ENCODE peak calls at places on chromosomes 11 and 22, in four cellular contexts. K is upper lobe of right lung, B is right lobe of liver, Z is iPS DF 6.9. W is an unnamed sample.
A peak's percentile ranks its signal among the peaks of the same experiment; 100 is the strongest.

GRCh38 chr11:32531528-32531927 is 52.1 kb upstream of the EIF3M start:
- DNase-seq in K (no peak), B (no peak), Z (no peak), W (no peak)

GRCh38 chr11:96242971-96243647 is 99.9 kb downstream of the MAML2 start:
- DNase-seq in K (peak; percentile 96), B (peak; percentile 86), Z (peak; percentile 55), W (peak; percentile 96)

GRCh38 chr11:69300124-69301032 is 6.4 kb downstream of the MYEOV start:
- DNase-seq in K (peak; percentile 57), B (no peak), Z (no peak), W (no peak)

GRCh38 chr11:73795925-73796632 is 8.4 kb downstream of the MRPL48 start:
- DNase-seq in K (no peak), B (no peak), Z (no peak), W (no peak)

GRCh38 chr11:26949846-26950245 is 44.1 kb upstream of the FIBIN start:
- DNase-seq in K (no peak), B (no peak), Z (no peak), W (no peak)

GRCh38 chr11:46896719-46897406 is 21.5 kb downstream of the LRP4 start:
- DNase-seq in K (no peak), B (no peak), Z (no peak), W (no peak)

GRCh38 chr22:38757464-38757757 is 1.6 kb upstream of the SUN2 start:
- DNase-seq in K (no peak), B (no peak), Z (no peak), W (no peak)

GRCh38 chr11:120597250-120597649 is 85.7 kb downstream of the GRIK4 start:
- DNase-seq in K (peak; percentile 19), B (no peak), Z (no peak), W (peak; percentile 25)

GRCh38 chr11:69351460-69351859 is 57.5 kb downstream of the MYEOV start:
- DNase-seq in K (no peak), B (no peak), Z (no peak), W (no peak)

GRCh38 chr22:28282346-28282745 is 363.3 kb upstream of the PITPNB start:
- DNase-seq in K (no peak), B (no peak), Z (no peak), W (no peak)

GRCh38 chr11:10298342-10298741 is 4.3 kb upstream of the SBF2 start:
- DNase-seq in K (no peak), B (no peak), Z (no peak), W (no peak)

GRCh38 chr11:45209904-45210699 is 63.7 kb downstream of the PRDM11 start:
- DNase-seq in K (peak; percentile 82), B (peak; percentile 64), Z (no peak), W (no peak)

GRCh38 chr11:46223252-46223513 is 54.3 kb upstream of the CREB3L1 start:
- DNase-seq in K (no peak), B (no peak), Z (no peak), W (no peak)

GRCh38 chr11:8328848-8329330 is 65.2 kb upstream of the LMO1 start:
- DNase-seq in K (peak; percentile 86), B (peak; percentile 57), Z (peak; percentile 84), W (peak; percentile 88)

GRCh38 chr22:45497268-45497667 is 5.4 kb upstream of the FBLN1 start:
- DNase-seq in K (no peak), B (no peak), Z (no peak), W (no peak)

GRCh38 chr11:71456831-71457230 is 3.8 kb downstream of the NADSYN1 start:
- DNase-seq in K (no peak), B (no peak), Z (no peak), W (peak; percentile 19)

GRCh38 chr11:115194798-115195101 is 309.5 kb downstream of the CADM1 start:
- DNase-seq in K (no peak), B (no peak), Z (no peak), W (no peak)

GRCh38 chr11:117744471-117745280 is 52.3 kb downstream of the DSCAML1 start:
- DNase-seq in K (no peak), B (no peak), Z (no peak), W (no peak)

GRCh38 chr11:115222218-115222862 is 281.9 kb downstream of the CADM1 start:
- DNase-seq in K (no peak), B (no peak), Z (no peak), W (no peak)

GRCh38 chr22:21674611-21675010 is 8.8 kb downstream of the PPIL2 start:
- DNase-seq in K (no peak), B (no peak), Z (no peak), W (no peak)

GRCh38 chr22:43992331-43992821 is 31.7 kb upstream of the PARVB start:
- DNase-seq in K (peak; percentile 53), B (no peak), Z (no peak), W (no peak)

GRCh38 chr22:31825513-31825912 is 71.7 kb downstream of the DEPDC5 start:
- DNase-seq in K (no peak), B (no peak), Z (no peak), W (no peak)

GRCh38 chr11:96272542-96273306 is 70.3 kb downstream of the MAML2 start:
- DNase-seq in K (no peak), B (no peak), Z (no peak), W (no peak)

GRCh38 chr11:76803811-76804600 is 20.9 kb downstream of the TSKU start:
- DNase-seq in K (peak; percentile 84), B (peak; percentile 55), Z (no peak), W (no peak)

GRCh38 chr22:32855023-32855756 is 53.7 kb downstream of the TIMP3 start:
- DNase-seq in K (no peak), B (no peak), Z (no peak), W (no peak)

GRCh38 chr11:27605422-27605821 is 94.8 kb downstream of the BDNF start:
- DNase-seq in K (no peak), B (no peak), Z (no peak), W (no peak)

GRCh38 chr11:61486779-61487178 is 21.8 kb upstream of the LRRC10B start:
- DNase-seq in K (no peak), B (no peak), Z (no peak), W (no peak)

GRCh38 chr11:7281083-7281482 is 29.4 kb downstream of the SYT9 start:
- DNase-seq in K (no peak), B (no peak), Z (no peak), W (no peak)

GRCh38 chr11:122804796-122805195 is 33.5 kb upstream of the CRTAM start:
- DNase-seq in K (no peak), B (no peak), Z (no peak), W (no peak)

GRCh38 chr11:130674686-130675085 is 226.2 kb downstream of the ADAMTS15 start:
- DNase-seq in K (no peak), B (no peak), Z (no peak), W (no peak)

GRCh38 chr11:114815761-114816160 is 137.4 kb downstream of the NXPE2 start:
- DNase-seq in K (no peak), B (no peak), Z (no peak), W (no peak)

GRCh38 chr11:78982377-78982925 is 407.8 kb upstream of the NARS2 start:
- DNase-seq in K (no peak), B (no peak), Z (no peak), W (no peak)

GRCh38 chr11:91947215-91947614 is 277.4 kb upstream of the FAT3 start:
- DNase-seq in K (no peak), B (no peak), Z (no peak), W (no peak)

DNA sequence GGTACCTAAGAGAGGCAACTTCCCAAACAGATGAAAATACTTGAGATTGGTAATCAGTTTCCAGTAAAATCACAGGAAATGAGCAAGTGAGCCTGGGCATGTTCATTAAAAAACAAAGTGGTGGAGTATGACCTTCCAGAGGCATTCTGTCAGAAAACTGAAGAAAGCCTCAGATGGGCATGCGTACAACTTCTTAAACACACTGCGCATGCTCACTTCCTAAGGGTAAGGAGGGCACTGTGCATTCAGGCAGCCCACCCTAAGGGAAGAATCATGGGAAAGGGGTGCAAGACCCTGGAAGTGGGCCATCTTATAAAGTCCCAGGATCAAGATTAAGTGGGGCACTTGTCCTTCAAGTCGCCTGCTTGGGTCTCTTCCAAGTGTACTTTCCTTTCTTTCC is 4.0 kb downstream of the OR52K2 start:
- DNase-seq in K (no peak), B (no peak), Z (no peak), W (no peak)
- H3K27me3 ChIP-seq in K (no peaks in the 10 kb centered on the region), B (no peaks in the 10 kb centered on the region), Z (no peaks in the 10 kb centered on the region), W (no peaks in the 10 kb centered on the region)

GRCh38 chr11:2833938-2834892 is 51.4 kb downstream of the CDKN1C start:
- DNase-seq in K (no peak), B (no peak), Z (no peak), W (no peak)
- H3K27ac ChIP-seq in K (no peak overlapping the region), B (no peak overlapping the region), Z (no peak overlapping the region), W (no peak overlapping the region)

GRCh38 chr11:285894-286220 is 3.1 kb upstream of the PGGHG start:
- DNase-seq in K (no peak), B (no peak), Z (no peak), W (no peak)
- H3K27me3 ChIP-seq in K (peaks cover 52% of the 10 kb centered on the region), B (no peaks in the 10 kb centered on the region), Z (peaks cover 11% of the 10 kb centered on the region), W (peaks cover 30% of the 10 kb centered on the region)

DNA sequence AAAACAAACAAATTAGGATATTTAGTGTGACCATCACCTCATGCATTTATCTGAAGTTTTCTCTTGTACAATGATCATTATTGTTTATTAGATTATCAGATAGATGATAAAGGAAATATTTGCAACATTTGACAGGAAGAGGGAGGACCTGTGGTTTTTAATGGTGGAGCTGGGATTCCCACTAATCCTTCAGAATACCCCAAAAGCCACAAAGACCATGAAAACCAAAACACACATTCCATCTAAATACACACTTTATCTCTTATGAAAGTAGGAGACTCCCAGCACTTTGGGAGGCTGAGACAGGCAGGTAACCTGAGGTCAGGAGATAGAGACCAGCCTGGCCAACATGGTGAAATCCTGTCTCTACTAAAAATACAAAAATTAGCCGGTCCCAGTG is 7.6 kb upstream of the NDUFV1 start:
- DNase-seq in K (no peak), B (no peak), Z (no peak), W (no peak)
- H3K27ac ChIP-seq in K (no peak overlapping the region), B (no peak overlapping the region), Z (no peak overlapping the region), W (no peak overlapping the region)

GRCh38 chr11:127000291-127000968 is at the start of gene KIRREL3:
- DNase-seq in K (no peak), B (no peak), Z (no peak), W (no peak)

GRCh38 chr11:126997641-126998040 is 2.9 kb downstream of the KIRREL3 start:
- DNase-seq in K (no peak), B (no peak), Z (no peak), W (no peak)

GRCh38 chr11:127000991-127001390 is 421 bp upstream of the KIRREL3 start:
- DNase-seq in K (no peak), B (no peak), Z (no peak), W (no peak)

GRCh38 chr11:126997196-126997595 is 3.4 kb downstream of the KIRREL3 start:
- DNase-seq in K (no peak), B (no peak), Z (no peak), W (no peak)

DNA sequence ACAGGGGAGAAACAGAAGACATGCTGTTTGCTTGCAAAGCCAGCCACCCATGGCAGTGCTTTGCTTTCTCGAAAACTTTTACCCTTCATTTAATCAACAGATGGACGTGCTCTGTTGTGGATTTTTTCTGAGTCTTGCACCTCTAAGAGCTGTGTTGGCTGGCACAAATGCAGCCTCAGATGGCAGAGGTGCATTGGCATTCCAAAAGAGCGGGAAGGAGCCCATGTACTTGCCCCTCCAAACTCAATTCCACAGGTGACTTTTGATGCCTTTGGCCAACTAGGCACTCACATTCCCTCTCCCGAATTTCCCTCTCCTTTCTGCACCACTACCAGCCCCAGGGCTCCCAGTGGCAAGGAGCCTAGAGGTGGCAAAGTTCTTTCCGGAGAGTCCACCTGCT is 1.2 kb downstream of the KIRREL3 start:
- DNase-seq in K (no peak), B (no peak), Z (no peak), W (no peak)
- H3K27me3 ChIP-seq in K (peaks cover 73% of the 10 kb centered on the region), B (peaks cover 7% of the 10 kb centered on the region), Z (peaks cover 34% of the 10 kb centered on the region), W (peaks cover 62% of the 10 kb centered on the region)

GRCh38 chr22:40723396-40723933 is 44.2 kb downstream of the MCHR1 start:
- DNase-seq in K (no peak), B (no peak), Z (no peak), W (no peak)
- H3K27ac ChIP-seq in K (no peak overlapping the region), B (no peak overlapping the region), Z (no peak overlapping the region), W (no peak overlapping the region)

GRCh38 chr11:20274031-20274430 is 89.5 kb upstream of the HTATIP2 start:
- DNase-seq in K (no peak), B (no peak), Z (no peak), W (no peak)
- H3K27me3 ChIP-seq in K (no peaks in the 10 kb centered on the region), B (no peaks in the 10 kb centered on the region), Z (no peaks in the 10 kb centered on the region), W (peaks cover 36% of the 10 kb centered on the region)